ENCODE peak calls at places on chromosomes 11 and 22, in eight cellular contexts. F is CD8-positive, alpha-beta memory T cell; N is heart left ventricle; G is pancreas; J is body of pancreas; C is cardiac muscle cell; W is AG09309; L is HFF-Myc. B is an unnamed sample.

GRCh38 chr11:112173152-112173551 is 2.2 kb upstream of the BCO2 start:
- DNase-seq in G (no peak), W (no peak), N (no peak), J (no peak), L (no peak), C (peak; percentile 36), F (no peak), B (no peak)

GRCh38 chr11:70630816-70631623 is 232.7 kb downstream of the CTTN start:
- DNase-seq in C (no peak), L (no peak), J (no peak), G (no peak), W (no peak), F (no peak), N (no peak), B (no peak)

GRCh38 chr22:20591660-20592310 is 84.4 kb downstream of the MED15 start:
- DNase-seq in W (no peak), C (peak; percentile 67), L (no peak), G (no peak), F (no peak), J (no peak), N (no peak), B (no peak)

GRCh38 chr11:12284321-12285050 is 92.9 kb upstream of the PARVA start:
- DNase-seq in G (no peak), C (no peak), W (peak; percentile 32), F (no peak), L (peak; percentile 50), J (no peak), N (no peak), B (no peak)

GRCh38 chr22:21593406-21594232 is 26.1 kb downstream of the UBE2L3 start:
- DNase-seq in L (no peak), W (no peak), F (no peak), G (no peak), N (peak; percentile 76), J (peak; percentile 42), C (no peak), B (no peak)

GRCh38 chr11:19615503-19615902 is 97.1 kb upstream of the NAV2 start:
- DNase-seq in G (no peak), W (no peak), L (no peak), C (no peak), N (no peak), F (no peak), J (no peak), B (no peak)

GRCh38 chr11:92702771-92703170 is 266.7 kb upstream of the MTNR1B start:
- DNase-seq in F (no peak), J (no peak), W (no peak), N (no peak), G (no peak), C (no peak), L (no peak), B (no peak)

GRCh38 chr22:39990688-39991087 is 4.1 kb upstream of the FAM83F start:
- DNase-seq in J (no peak), L (no peak), F (no peak), C (no peak), N (no peak), G (no peak), W (no peak), B (no peak)

GRCh38 chr11:35622070-35622469 is 3.8 kb downstream of the FJX1 start:
- DNase-seq in N (no peak), J (no peak), F (no peak), L (no peak), C (peak; percentile 30), W (peak; percentile 46), G (no peak), B (peak; percentile 53)

GRCh38 chr11:110356769-110357671 is 60.6 kb upstream of the RDX start:
- DNase-seq in N (no peak), W (no peak), C (no peak), F (no peak), J (peak; percentile 29), G (no peak), L (no peak), B (no peak)

GRCh38 chr11:103486609-103487008 is 377.4 kb downstream of the DYNC2H1 start:
- DNase-seq in C (no peak), L (no peak), G (no peak), W (no peak), F (no peak), J (no peak), N (no peak), B (no peak)

GRCh38 chr11:119991669-119992068 is 146.2 kb downstream of the TRIM29 start:
- DNase-seq in G (no peak), J (no peak), L (no peak), C (no peak), N (no peak), W (no peak), F (no peak), B (no peak)

GRCh38 chr11:71281901-71282300 is 29.5 kb upstream of the SHANK2 start:
- DNase-seq in G (no peak), C (no peak), N (no peak), W (no peak), F (no peak), J (no peak), L (no peak), B (no peak)

GRCh38 chr22:32805586-32805881 is 4.0 kb downstream of the TIMP3 start:
- DNase-seq in L (no peak), G (no peak), W (no peak), C (no peak), F (no peak), N (no peak), J (no peak), B (no peak)
- H3K4me3 ChIP-seq in L (no peak overlapping the region), G (no peak overlapping the region), W (no peak overlapping the region), C (no peak overlapping the region), F (no peak overlapping the region), N (peak overlapping the region; percentile 97), J (no peak overlapping the region), B (no peak overlapping the region)

GRCh38 chr22:36507518-36508010 is 724 bp upstream of the FOXRED2 start:
- DNase-seq in J (no peak), F (no peak), G (no peak), C (no peak), N (no peak), L (no peak), W (no peak), B (no peak)

GRCh38 chr22:36510966-36511881 is 4.4 kb upstream of the FOXRED2 start:
- DNase-seq in C (peak; percentile 66), N (no peak), W (no peak), J (peak; percentile 51), G (no peak), F (no peak), L (no peak), B (peak; percentile 50)

GRCh38 chr22:36510384-36510783 is 3.5 kb upstream of the FOXRED2 start:
- DNase-seq in N (no peak), C (no peak), L (no peak), F (no peak), W (no peak), J (no peak), G (no peak), B (no peak)

GRCh38 chr22:36505998-36506635 is 723 bp downstream of the FOXRED2 start:
- DNase-seq in G (no peak), L (no peak), N (peak; percentile 72), C (no peak), W (no peak), J (peak; percentile 10), F (no peak), B (no peak)

DNA sequence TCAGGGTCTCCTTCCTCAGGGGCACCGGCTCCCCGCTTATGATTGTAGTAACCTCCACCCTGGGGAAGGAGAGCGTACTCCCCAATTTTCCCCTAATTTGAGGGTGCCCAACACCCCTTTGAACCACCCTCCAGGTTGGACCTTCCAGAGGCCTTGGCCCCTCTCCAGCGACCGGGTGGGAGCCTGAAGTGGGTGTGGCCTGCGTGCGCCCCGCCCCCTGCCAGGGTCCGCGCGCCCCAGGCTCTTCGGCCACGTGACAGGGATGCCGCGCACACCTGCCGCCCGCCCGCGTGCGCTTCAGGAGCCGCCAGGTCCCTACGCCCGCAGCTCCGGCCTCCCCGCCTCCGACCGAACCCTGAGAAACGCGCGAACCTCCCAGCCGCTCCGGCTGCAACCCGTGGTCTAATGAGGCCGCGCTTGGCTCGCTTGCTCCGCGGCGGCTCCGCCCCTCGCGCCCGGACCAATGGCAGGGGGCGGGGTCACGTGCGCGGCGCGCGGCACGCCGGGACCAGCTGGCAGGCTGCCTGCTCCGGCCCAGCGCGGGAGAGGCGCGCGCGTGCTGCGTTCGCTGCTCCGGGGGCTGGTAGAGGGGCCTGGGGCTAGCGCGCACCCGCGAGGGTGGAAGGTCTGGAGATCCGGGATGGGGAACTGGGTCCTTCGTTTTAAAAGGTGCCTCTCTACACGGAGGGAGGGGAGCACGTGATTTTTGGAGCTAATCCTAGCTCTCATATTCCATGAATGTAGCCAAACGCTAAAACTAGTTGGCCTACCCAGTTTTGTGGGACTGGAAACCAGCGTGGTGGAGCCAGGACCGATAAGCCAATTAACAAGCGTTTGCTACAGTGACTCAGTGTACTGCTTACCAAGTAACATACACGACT is at the start of gene FOXRED2:
- DNase-seq in G (peak; percentile 86), J (peak; percentile 92), L (no peak), F (peak; percentile 85), C (peak; percentile 94), N (peak; percentile 93), W (no peak), B (peak; percentile 26)
- H3K4me3 ChIP-seq in G (peak within 1 kb of the TSS; percentile 56), J (peak within 1 kb of the TSS; percentile 35), L (peak within 1 kb of the TSS; percentile 46), F (peak within 1 kb of the TSS; percentile 41), C (peak within 1 kb of the TSS; percentile 41), N (peak within 1 kb of the TSS; percentile 66), W (peak within 1 kb of the TSS; percentile 24), B (peak within 1 kb of the TSS; percentile 51)

GRCh38 chr22:29914165-29914564 is 31.2 kb downstream of the MTMR3 start:
- DNase-seq in C (no peak), W (peak; percentile 63), J (no peak), G (no peak), N (no peak), F (no peak), L (no peak), B (peak; percentile 56)

GRCh38 chr22:29914991-29915390 is 32.0 kb downstream of the MTMR3 start:
- DNase-seq in N (no peak), F (no peak), G (no peak), L (no peak), W (no peak), C (no peak), J (no peak), B (no peak)

GRCh38 chr22:29917052-29917902 is 34.3 kb downstream of the MTMR3 start:
- DNase-seq in W (no peak), N (no peak), L (no peak), J (peak; percentile 58), G (no peak), F (no peak), C (no peak), B (no peak)

GRCh38 chr22:29912605-29913398 is 29.8 kb downstream of the MTMR3 start:
- DNase-seq in W (peak; percentile 82), L (peak; percentile 84), G (no peak), N (no peak), C (no peak), J (no peak), F (no peak), B (peak; percentile 52)

GRCh38 chr22:29916007-29916544 is 33.1 kb downstream of the MTMR3 start:
- DNase-seq in F (no peak), W (no peak), J (no peak), G (no peak), N (no peak), L (no peak), C (no peak), B (no peak)
- H3K4me3 ChIP-seq in F (no peak overlapping the region), W (no peak overlapping the region), J (no peak overlapping the region), G (no peak overlapping the region), N (no peak overlapping the region), L (no peak overlapping the region), C (no peak overlapping the region), B (no peak overlapping the region)

DNA sequence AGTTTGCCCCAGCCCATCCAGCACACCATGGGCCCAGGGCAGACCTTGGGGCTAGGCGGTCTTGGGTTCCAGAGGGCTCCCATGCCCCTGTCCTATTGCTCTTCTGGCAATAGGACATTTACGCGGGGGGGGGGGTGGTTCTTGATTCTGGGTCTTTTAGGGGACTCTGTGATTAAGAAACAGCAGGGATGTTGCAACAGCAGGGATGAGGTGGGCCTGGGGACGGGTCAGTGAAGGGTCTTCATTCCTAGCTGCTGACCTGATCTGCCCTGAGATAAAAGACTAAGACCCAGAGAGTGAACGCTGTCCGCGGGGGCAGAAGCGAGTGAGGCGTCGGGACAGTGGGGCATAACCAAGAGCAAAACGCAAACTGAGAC is 418 bp upstream of the ADAMTS15 start:
- DNase-seq in F (no peak), L (no peak), W (no peak), J (no peak), G (no peak), C (no peak), N (no peak), B (no peak)
- H3K4me3 ChIP-seq in F (no peak overlapping the region), L (peak overlapping the region; percentile 54), W (peak overlapping the region; percentile 57), J (peak overlapping the region; percentile 26), G (peak overlapping the region; percentile 44), C (peak overlapping the region; percentile 59), N (peak overlapping the region; percentile 79), B (peak overlapping the region; percentile 60)

B was measured in kidney epithelial cell.